ENCODE peak calls at places on chromosomes 2 and 18, in five cellular contexts. D is spleen, U is HCT116, C is GM12878, N is transverse colon. R is an unnamed sample.

GRCh38 chr2:72330673-72331072 is 183.0 kb upstream of the CYP26B1 start:
- DNase-seq in D (no peak), U (no peak), C (no peak), N (no peak), R (no peak)

GRCh38 chr2:212843409-212844199 is 305.0 kb upstream of the ERBB4 start:
- DNase-seq in D (no peak), U (no peak), C (no peak), N (no peak), R (no peak)

GRCh38 chr2:218996937-218997336 is 3.7 kb upstream of the CRYBA2 start:
- DNase-seq in D (no peak), U (no peak), C (no peak), N (no peak), R (no peak)

GRCh38 chr2:40273623-40274236 is 178.2 kb downstream of the SLC8A1 start:
- DNase-seq in D (no peak), U (no peak), C (no peak), N (no peak), R (no peak)

GRCh38 chr2:181934694-181935093 is 43.2 kb downstream of the ITPRID2 start:
- DNase-seq in D (no peak), U (no peak), C (no peak), N (no peak), R (no peak)

GRCh38 chr18:36849288-36850011 is 20.5 kb downstream of the KIAA1328 start:
- DNase-seq in D (no peak), U (no peak), C (no peak), N (no peak), R (no peak)

GRCh38 chr18:48933578-48934399 is 17.0 kb downstream of the SMAD7 start:
- DNase-seq in D (peak; percentile 82), U (no peak), C (no peak), N (no peak), R (no peak)

GRCh38 chr2:72148391-72148974 is 821 bp upstream of the CYP26B1 start:
- DNase-seq in D (peak; percentile 70), U (no peak), C (no peak), N (no peak), R (peak; percentile 11)

GRCh38 chr2:95401480-95401879 is 1.0 kb upstream of the FAHD2A start:
- DNase-seq in D (no peak), U (no peak), C (no peak), N (no peak), R (no peak)

GRCh38 chr2:104889261-104890091 is 35.6 kb downstream of the POU3F3 start:
- DNase-seq in D (no peak), U (no peak), C (no peak), N (peak; percentile 82), R (no peak)

GRCh38 chr2:178328037-178328436 is 122.9 kb downstream of the PRKRA start:
- DNase-seq in D (no peak), U (no peak), C (no peak), N (no peak), R (no peak)

GRCh38 chr18:53997064-53997463 is 227.4 kb downstream of the MBD2 start:
- DNase-seq in D (no peak), U (no peak), C (no peak), N (no peak), R (no peak)

GRCh38 chr2:120898961-120899360 is 163.3 kb downstream of the GLI2 start:
- DNase-seq in D (no peak), U (no peak), C (no peak), N (no peak), R (no peak)

GRCh38 chr2:241869087-241869961 is at the start of gene RTP5:
- DNase-seq in D (no peak), U (no peak), C (no peak), N (no peak), R (no peak)

GRCh38 chr2:27715318-27716165 is 51.9 kb downstream of the SLC4A1AP start:
- DNase-seq in D (no peak), U (no peak), C (no peak), N (no peak), R (no peak)

GRCh38 chr2:121356058-121356640 is 71.1 kb upstream of the TFCP2L1 start:
- DNase-seq in D (no peak), U (peak; percentile 48), C (no peak), N (peak; percentile 59), R (peak; percentile 63)

GRCh38 chr2:157747695-157748370 is 119.2 kb upstream of the ACVR1C start:
- DNase-seq in D (no peak), U (no peak), C (peak; percentile 28), N (no peak), R (peak; percentile 24)

GRCh38 chr2:45793564-45793963 is 142.1 kb downstream of the PRKCE start:
- DNase-seq in D (no peak), U (no peak), C (no peak), N (no peak), R (no peak)

GRCh38 chr18:73626859-73627258 is 520.8 kb downstream of the FBXO15 start:
- DNase-seq in D (no peak), U (no peak), C (no peak), N (no peak), R (no peak)

GRCh38 chr2:190378883-190379237 is 29.3 kb upstream of the MFSD6 start:
- DNase-seq in D (no peak), U (no peak), C (no peak), N (no peak), R (no peak)

GRCh38 chr2:210663574-210663973 is 107.2 kb downstream of the CPS1 start:
- DNase-seq in D (no peak), U (no peak), C (no peak), N (no peak), R (no peak)

GRCh38 chr18:41713969-41714700 is 240.9 kb upstream of the PIK3C3 start:
- DNase-seq in D (no peak), U (no peak), C (no peak), N (no peak), R (no peak)

GRCh38 chr2:173964565-173965371 is 405 bp downstream of the SP3 start:
- DNase-seq in D (peak; percentile 97), U (no peak), C (peak; percentile 35), N (peak; percentile 89), R (peak; percentile 90)
- TF ChIP-seq POLR2A in D (peak; percentile 76), U (peak; percentile 23), C (peak; percentile 92), N (peak; percentile 80), R (peak; percentile 50)

DNA sequence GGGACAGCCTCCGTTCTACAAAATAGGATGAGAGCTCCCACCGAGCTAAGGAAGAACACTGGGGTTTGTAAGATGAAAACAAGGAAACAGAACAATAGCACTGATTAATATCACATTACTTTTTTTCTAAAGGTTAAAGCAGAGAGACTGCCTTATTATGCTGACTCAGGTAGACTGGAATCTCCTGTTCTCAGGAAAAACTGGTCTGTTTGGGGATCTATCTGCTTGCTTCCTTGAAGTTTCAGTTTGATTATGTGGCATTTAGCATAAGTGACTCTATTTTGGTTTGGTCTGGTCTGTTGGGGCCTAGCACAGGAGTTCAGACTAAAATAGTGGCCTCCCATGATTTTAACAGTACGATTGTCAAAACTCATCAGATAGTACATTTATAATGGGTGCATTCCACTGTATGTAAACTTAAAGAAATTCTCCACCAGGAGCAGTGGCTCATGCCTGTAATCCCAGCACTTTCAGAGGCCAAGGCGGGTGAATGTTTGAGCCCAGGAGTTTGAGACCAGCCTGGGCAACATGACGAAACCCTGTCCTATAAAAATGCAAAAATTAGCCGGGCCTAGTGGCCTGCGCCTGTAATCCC is 64.1 kb upstream of the NDUFV2 start:
- DNase-seq in D (no peak), U (no peak), C (no peak), N (no peak), R (no peak)
- H3K27ac ChIP-seq in D (no peak overlapping the region), U (no peak overlapping the region), C (no peak overlapping the region), N (no peak overlapping the region), R (no peak overlapping the region)

GRCh38 chr2:68978098-68978497 is 3.7 kb downstream of the GKN1 start:
- DNase-seq in D (no peak), U (no peak), C (no peak), N (no peak), R (no peak)
- TF ChIP-seq CTCF in D (no peak), U (no peak), C (no peak), N (no peak), R (no peak)

GRCh38 chr2:173354073-173354600 is 535 bp upstream of the CDCA7 start:
- DNase-seq in D (no peak), U (no peak), C (no peak), N (no peak), R (no peak)
- TF ChIP-seq POLR2A in D (no peak), U (no peak), C (no peak), N (no peak), R (no peak)